ENCODE peak calls at places on chromosome 6, in four cellular contexts. N is GM04503, O is iPS DF 6.9, M is caudate nucleus. R is an unnamed sample.

GRCh38 chr6:41228616-41229015 is 467 bp downstream of the TREML4 start:
- DNase-seq in O (no peak), M (no peak), N (no peak), R (no peak)

GRCh38 chr6:36227379-36228344 is 31.1 kb downstream of the BRPF3 start:
- DNase-seq in O (no peak), N (no peak), M (no peak), R (no peak)

GRCh38 chr6:90891338-90891715 is 304.5 kb upstream of the MAP3K7 start:
- DNase-seq in M (no peak), O (no peak), N (no peak), R (no peak)

GRCh38 chr6:166058064-166058739 is 109.4 kb downstream of the TBXT start:
- DNase-seq in O (no peak), N (no peak), M (peak; percentile 13), R (no peak)

GRCh38 chr6:12584631-12585405 is 131.7 kb upstream of the PHACTR1 start:
- DNase-seq in M (no peak), N (no peak), O (no peak), R (no peak)

GRCh38 chr6:46053034-46053933 is 37.6 kb upstream of the CLIC5 start:
- DNase-seq in O (no peak), M (no peak), N (no peak), R (no peak)

GRCh38 chr6:45044086-45044485 is 284.0 kb upstream of the RUNX2 start:
- DNase-seq in M (no peak), N (no peak), O (no peak), R (no peak)

GRCh38 chr6:146785001-146785585 is 186.3 kb downstream of the ADGB start:
- DNase-seq in O (peak; percentile 29), M (no peak), N (no peak), R (no peak)

GRCh38 chr6:63705707-63706106 is 70.1 kb downstream of the PHF3 start:
- DNase-seq in N (no peak), M (no peak), O (no peak), R (no peak)

GRCh38 chr6:142300758-142301251 is 1.0 kb upstream of the ADGRG6 start:
- DNase-seq in M (no peak), N (no peak), O (no peak), R (no peak)